ENCODE peak calls at places on chromosomes 5 and 9, in ten cellular contexts. C is sigmoid colon, H is transverse colon, E is H1, M is HCT116, G is endothelial cell of umbilical vein, B is SK-N-SH, I is GM23338, P is HL-60, D is breast epithelium. Y is an unnamed sample.
A peak's percentile ranks its signal among the peaks of the same experiment; 100 is the strongest.

GRCh38 chr9:19408316-19408692 is 505 bp upstream of the ACER2 start:
- DNase-seq in D (no peak), P (no peak), I (peak; percentile 37), G (no peak), C (peak; percentile 80), B (no peak), M (no peak), H (no peak), E (no peak), Y (no peak)

GRCh38 chr9:107024193-107024592 is 161.2 kb downstream of the ZNF462 start:
- DNase-seq in C (no peak), B (no peak), I (no peak), G (no peak), P (no peak), E (no peak), H (no peak), M (no peak), D (no peak), Y (no peak)

GRCh38 chr9:86098793-86099694 is at the start of gene GOLM1:
- DNase-seq in I (peak; percentile 81), C (peak; percentile 73), G (peak; percentile 58), E (no peak), D (no peak), P (peak; percentile 16), H (peak; percentile 61), M (no peak), B (peak; percentile 93), Y (no peak)

GRCh38 chr5:109907751-109908150 is 218.0 kb downstream of the MAN2A1 start:
- DNase-seq in C (no peak), E (no peak), H (no peak), D (no peak), P (no peak), B (no peak), G (no peak), I (no peak), M (no peak), Y (no peak)

GRCh38 chr5:155069961-155070360 is 56.4 kb downstream of the KIF4B start:
- DNase-seq in H (no peak), P (no peak), M (no peak), C (no peak), I (no peak), E (no peak), G (no peak), D (no peak), B (no peak), Y (no peak)

GRCh38 chr5:218457-219289 is 553 bp downstream of the SDHA start:
- DNase-seq in H (peak; percentile 50), B (peak; percentile 54), D (no peak), E (no peak), I (peak; percentile 62), P (peak; percentile 22), C (no peak), M (no peak), G (peak; percentile 56), Y (no peak)

GRCh38 chr9:27368317-27368985 is 71.5 kb upstream of the EQTN start:
- DNase-seq in M (no peak), G (no peak), E (no peak), C (no peak), H (no peak), B (no peak), D (no peak), I (no peak), P (no peak), Y (no peak)

GRCh38 chr9:124311283-124311682 is 53.5 kb downstream of the NEK6 start:
- DNase-seq in P (no peak), I (peak; percentile 58), G (no peak), D (no peak), E (no peak), B (no peak), H (no peak), C (no peak), M (no peak), Y (no peak)

GRCh38 chr5:106964102-106964501 is 706.6 kb downstream of the EFNA5 start:
- DNase-seq in B (no peak), I (no peak), H (no peak), M (no peak), E (no peak), P (no peak), C (no peak), D (no peak), G (peak; percentile 79), Y (no peak)

GRCh38 chr9:124020520-124021384 is 9.2 kb downstream of the LHX2 start:
- DNase-seq in B (no peak), C (no peak), G (no peak), E (no peak), I (peak; percentile 80), D (no peak), P (no peak), M (no peak), H (no peak), Y (no peak)

GRCh38 chr5:32383065-32383464 is 61.5 kb downstream of the ZFR start:
- DNase-seq in E (no peak), P (no peak), C (no peak), B (no peak), M (no peak), H (no peak), I (no peak), D (no peak), G (no peak), Y (no peak)

GRCh38 chr5:32276173-32276853 is 36.4 kb downstream of the MTMR12 start:
- DNase-seq in B (no peak), C (no peak), H (no peak), M (no peak), P (peak; percentile 44), I (peak; percentile 78), E (peak; percentile 43), D (no peak), G (peak; percentile 91), Y (no peak)

GRCh38 chr9:136840877-136841645 is 1.2 kb upstream of the AJM1 start:
- DNase-seq in E (no peak), B (peak; percentile 59), D (no peak), H (peak; percentile 81), I (peak; percentile 55), G (no peak), C (no peak), M (no peak), P (no peak), Y (no peak)

GRCh38 chr9:114269023-114269422 is 53.9 kb upstream of the ORM1 start:
- DNase-seq in I (no peak), M (no peak), P (no peak), D (no peak), E (no peak), G (no peak), H (no peak), C (no peak), B (no peak), Y (no peak)

GRCh38 chr5:174516741-174517140 is 207.6 kb upstream of the MSX2 start:
- DNase-seq in G (no peak), E (no peak), B (no peak), M (no peak), I (no peak), D (no peak), P (no peak), H (no peak), C (no peak), Y (no peak)

GRCh38 chr9:15846611-15847010 is 293.8 kb downstream of the CCDC171 start:
- DNase-seq in E (no peak), M (no peak), D (no peak), G (no peak), I (no peak), H (no peak), P (no peak), B (no peak), C (no peak), Y (no peak)

GRCh38 chr5:135745897-135746500 is 88.5 kb upstream of the SLC25A48 start:
- DNase-seq in G (no peak), D (no peak), P (no peak), I (peak; percentile 51), M (no peak), E (no peak), H (no peak), B (no peak), C (no peak), Y (no peak)
- H3K4me3 ChIP-seq in G (no peak overlapping the region), D (no peak overlapping the region), P (no peak overlapping the region), I (no peak overlapping the region), M (no peak overlapping the region), E (no peak overlapping the region), H (no peak overlapping the region), B (no peak overlapping the region), C (no peak overlapping the region), Y (no peak overlapping the region)

GRCh38 chr9:129481824-129482511 is 138.9 kb downstream of the C9orf50 start:
- DNase-seq in P (no peak), H (no peak), E (no peak), D (no peak), M (no peak), I (peak; percentile 51), G (peak; percentile 39), B (no peak), C (no peak), Y (no peak)
- TF ChIP-seq POLR2AphosphoS5 in P (no peak), H (no peak), E (no peak), D (peak; percentile 35), M (peak; percentile 67), I (no peak), G (peak; percentile 42), B (no peak), C (no peak), Y (no peak)

GRCh38 chr9:129412814-129413536 is 207.9 kb downstream of the C9orf50 start:
- DNase-seq in C (peak; percentile 90), H (peak; percentile 55), D (peak; percentile 68), G (peak; percentile 81), M (no peak), P (peak; percentile 74), E (no peak), I (peak; percentile 52), B (peak; percentile 78), Y (peak; percentile 94)
- H3K4me3 ChIP-seq in C (peak overlapping the region; percentile 63), H (peak overlapping the region; percentile 63), D (peak overlapping the region; percentile 52), G (no peak overlapping the region), M (peak overlapping the region; percentile 63), P (peak overlapping the region; percentile 16), E (peak overlapping the region; percentile 38), I (peak overlapping the region; percentile 89), B (peak overlapping the region; percentile 56), Y (peak overlapping the region; percentile 65)

DNA sequence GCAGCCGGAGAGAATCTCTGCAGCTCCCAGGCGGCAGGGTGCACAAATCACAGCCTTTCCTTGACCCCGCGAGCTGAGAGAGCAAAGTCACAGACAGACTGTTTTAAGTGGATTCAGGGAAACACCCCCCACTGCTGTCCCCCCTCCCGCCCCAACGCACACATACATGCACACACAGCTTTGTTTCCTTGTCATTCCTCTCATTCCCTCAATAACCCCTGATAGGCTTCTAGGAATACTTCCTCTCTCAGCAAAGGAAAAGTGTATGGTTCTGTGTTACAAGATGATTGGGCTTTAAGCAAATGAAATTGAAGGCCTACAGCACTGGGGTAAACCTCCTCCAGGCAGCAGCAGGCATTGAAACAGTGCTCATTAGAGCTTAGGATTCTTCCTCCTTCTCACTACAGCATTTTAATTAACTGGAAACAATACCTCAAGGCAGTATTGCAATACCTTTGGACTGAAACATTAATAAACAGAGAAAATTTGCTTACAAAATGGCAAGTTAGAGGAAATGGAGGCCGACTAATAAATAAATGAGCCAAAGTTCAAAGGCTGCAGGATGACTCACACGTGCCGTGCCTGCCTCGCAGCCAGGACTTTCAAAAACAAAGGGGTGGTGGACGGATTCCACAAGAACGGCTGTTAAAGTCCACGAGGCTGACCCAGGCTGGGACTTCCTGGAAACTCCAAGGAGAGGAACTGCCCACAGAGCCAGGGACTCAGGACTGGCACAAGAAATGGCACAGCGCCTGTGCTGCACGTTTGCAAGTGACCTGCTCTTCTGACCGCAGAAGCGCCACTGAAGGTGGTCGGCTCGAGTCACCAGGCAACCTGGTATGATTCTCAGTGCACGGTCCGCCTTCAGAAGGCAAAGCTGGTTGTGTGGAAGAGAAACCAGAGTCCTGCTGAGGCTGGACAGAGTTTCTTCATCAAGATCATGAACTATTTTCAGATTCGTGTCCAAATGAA is 236.2 kb downstream of the SYK start:
- DNase-seq in C (peak; percentile 89), P (peak; percentile 28), E (no peak), G (peak; percentile 93), M (peak; percentile 41), B (peak; percentile 21), I (no peak), D (peak; percentile 44), H (peak; percentile 79), Y (peak; percentile 96)
- TF ChIP-seq POLR2AphosphoS5 in C (no peak), P (no peak), E (no peak), G (peak; percentile 49), M (no peak), B (no peak), I (no peak), D (peak; percentile 85), H (peak; percentile 25), Y (peak; percentile 83)